ENCODE peak calls at places on chromosomes 1 and 21, in nine cellular contexts. W, F, D, T, E, N, K, P and S are unnamed samples.

GRCh38 chr1:36482724-36483388 is at the start of gene CSF3R:
- DNase-seq in W (no peak), F (no peak), D (no peak), T (no peak), E (no peak), N (no peak), K (no peak), P (no peak), S (no peak)

GRCh38 chr1:207316622-207317510 is 4.6 kb upstream of the CD55 start:
- DNase-seq in W (no peak), F (no peak), D (no peak), T (no peak), E (peak), N (no peak), K (no peak), P (no peak), S (no peak)

GRCh38 chr1:153968972-153969371 is 1.3 kb downstream of the CREB3L4 start:
- DNase-seq in W (no peak), F (no peak), D (no peak), T (no peak), E (no peak), N (no peak), K (no peak), P (no peak), S (no peak)

GRCh38 chr1:236103646-236104218 is 38.6 kb upstream of the GPR137B start:
- DNase-seq in W (peak), F (no peak), D (peak), T (peak), E (no peak), N (peak), K (peak), P (no peak), S (peak)

GRCh38 chr1:39406533-39407478 is 84.6 kb upstream of the BMP8A start:
- DNase-seq in W (no peak), F (no peak), D (no peak), T (no peak), E (no peak), N (no peak), K (no peak), P (no peak), S (no peak)

GRCh38 chr1:34053660-34054059 is 111.4 kb downstream of the CSMD2 start:
- DNase-seq in W (no peak), F (no peak), D (no peak), T (no peak), E (no peak), N (no peak), K (no peak), P (no peak), S (no peak)

GRCh38 chr1:200154069-200154767 is 126.7 kb downstream of the NR5A2 start:
- DNase-seq in W (no peak), F (no peak), D (no peak), T (peak), E (no peak), N (no peak), K (no peak), P (no peak), S (no peak)

GRCh38 chr1:233357595-233358446 is 30.3 kb downstream of the MAP3K21 start:
- DNase-seq in W (no peak), F (no peak), D (no peak), T (no peak), E (no peak), N (no peak), K (no peak), P (no peak), S (no peak)

GRCh38 chr1:205024679-205025078 is 18.3 kb upstream of the CNTN2 start:
- DNase-seq in W (no peak), F (no peak), D (no peak), T (no peak), E (no peak), N (no peak), K (no peak), P (no peak), S (no peak)

GRCh38 chr1:110588486-110588885 is 17.7 kb downstream of the KCNA2 start:
- DNase-seq in W (no peak), F (no peak), D (no peak), T (no peak), E (no peak), N (no peak), K (no peak), P (no peak), S (no peak)

GRCh38 chr1:6599141-6599975 is 3.3 kb downstream of the KLHL21 start:
- DNase-seq in W (no peak), F (no peak), D (no peak), T (no peak), E (peak), N (no peak), K (no peak), P (no peak), S (no peak)

GRCh38 chr21:44857127-44857892 is 16.2 kb downstream of the PTTG1IP start:
- DNase-seq in W (no peak), F (no peak), D (no peak), T (no peak), E (no peak), N (no peak), K (no peak), P (no peak), S (no peak)

GRCh38 chr1:182357177-182357576 is 34.4 kb downstream of the GLUL start:
- DNase-seq in W (no peak), F (no peak), D (no peak), T (no peak), E (no peak), N (no peak), K (no peak), P (no peak), S (no peak)

GRCh38 chr1:147473735-147474049 is 67.6 kb upstream of the BCL9 start:
- DNase-seq in W (no peak), F (no peak), D (no peak), T (no peak), E (no peak), N (no peak), K (no peak), P (no peak), S (no peak)

GRCh38 chr1:171014878-171015277 is 75.8 kb upstream of the FMO3 start:
- DNase-seq in W (no peak), F (no peak), D (no peak), T (no peak), E (no peak), N (no peak), K (no peak), P (no peak), S (no peak)

GRCh38 chr1:178503849-178504248 is 7.1 kb upstream of the CLEC20A start:
- DNase-seq in W (no peak), F (no peak), D (no peak), T (no peak), E (no peak), N (no peak), K (no peak), P (no peak), S (no peak)

GRCh38 chr1:214331827-214332423 is 51.0 kb downstream of the SMYD2 start:
- DNase-seq in W (no peak), F (no peak), D (peak), T (peak), E (no peak), N (peak), K (peak), P (no peak), S (peak)

GRCh38 chr1:223201967-223202366 is 58.9 kb upstream of the TLR5 start:
- DNase-seq in W (no peak), F (no peak), D (no peak), T (no peak), E (no peak), N (no peak), K (no peak), P (no peak), S (no peak)

GRCh38 chr1:23177438-23178380 is 9.1 kb upstream of the LUZP1 start:
- DNase-seq in W (peak), F (no peak), D (peak), T (peak), E (peak), N (peak), K (peak), P (no peak), S (peak)

GRCh38 chr21:28745131-28746055 is 247.3 kb downstream of the LTN1 start:
- DNase-seq in W (peak), F (peak), D (peak), T (peak), E (peak), N (peak), K (peak), P (peak), S (peak)

GRCh38 chr1:211132681-211133392 is 1.1 kb downstream of the KCNH1 start:
- DNase-seq in W (no peak), F (no peak), D (no peak), T (no peak), E (no peak), N (no peak), K (no peak), P (no peak), S (no peak)

GRCh38 chr1:182149411-182149965 is 88.0 kb upstream of the ZNF648 start:
- DNase-seq in W (peak), F (peak), D (peak), T (no peak), E (peak), N (no peak), K (no peak), P (peak), S (no peak)

GRCh38 chr1:173862769-173863223 is 5.0 kb downstream of the GAS5 start:
- DNase-seq in W (no peak), F (no peak), D (no peak), T (no peak), E (no peak), N (no peak), K (no peak), P (no peak), S (no peak)

GRCh38 chr21:36602735-36603134 is 96.2 kb upstream of the SIM2 start:
- DNase-seq in W (no peak), F (no peak), D (no peak), T (no peak), E (no peak), N (no peak), K (no peak), P (no peak), S (no peak)